ENCODE peak calls at places on chromosome 19, in six cellular contexts. K is vagina, F is endodermal cell, I is heart left ventricle, B is tibial artery, X is adipocyte. S is an unnamed sample.

GRCh38 chr19:29676586-29676985 is 11.3 kb downstream of the PLEKHF1 start:
- DNase-seq in F (no peak), K (no peak), X (no peak), I (peak; percentile 70), B (no peak), S (no peak)

GRCh38 chr19:1291761-1292418 is 6.2 kb downstream of the EFNA2 start:
- DNase-seq in X (no peak), F (no peak), B (no peak), K (no peak), I (no peak), S (no peak)

GRCh38 chr19:4879041-4879440 is 11.6 kb upstream of the PLIN3 start:
- DNase-seq in B (no peak), F (no peak), I (no peak), X (no peak), K (no peak), S (no peak)

GRCh38 chr19:16886305-16886880 is 2.4 kb upstream of the F2RL3 start:
- DNase-seq in X (no peak), I (peak; percentile 66), B (peak; percentile 41), F (no peak), K (no peak), S (peak; percentile 67)

GRCh38 chr19:20259615-20260014 is 92.6 kb downstream of the ZNF486 start:
- DNase-seq in I (no peak), B (no peak), K (no peak), X (no peak), F (peak; percentile 66), S (no peak)

GRCh38 chr19:48363500-48363809 is 285 bp downstream of the TMEM143 start:
- DNase-seq in I (no peak), K (no peak), F (no peak), X (no peak), B (peak; percentile 37), S (peak; percentile 16)

GRCh38 chr19:33403221-33403972 is 29.9 kb downstream of the CEBPG start:
- DNase-seq in K (no peak), F (no peak), X (no peak), I (no peak), B (peak; percentile 18), S (no peak)

GRCh38 chr19:18425515-18426415 is 6.6 kb downstream of the SSBP4 start:
- DNase-seq in F (peak; percentile 49), X (peak; percentile 89), K (no peak), I (peak; percentile 74), B (peak; percentile 70), S (peak; percentile 83)

GRCh38 chr19:1672769-1673644 is 20.6 kb upstream of the TCF3 start:
- DNase-seq in K (no peak), X (no peak), B (no peak), F (no peak), I (no peak), S (no peak)

GRCh38 chr19:4443188-4443587 is 14.4 kb downstream of the UBXN6 start:
- DNase-seq in K (no peak), X (no peak), F (peak; percentile 47), I (no peak), B (no peak), S (no peak)

GRCh38 chr19:48473161-48473966 is 4.2 kb downstream of the CYTH2 start:
- DNase-seq in K (no peak), B (no peak), X (no peak), F (peak; percentile 64), I (no peak), S (no peak)

GRCh38 chr19:39936020-39936419 is 1.6 kb upstream of the FCGBP start:
- DNase-seq in F (no peak), I (no peak), K (no peak), B (no peak), X (no peak), S (no peak)

GRCh38 chr19:52946322-52947310 is 16.1 kb downstream of the ZNF816 start:
- DNase-seq in X (no peak), F (peak; percentile 94), B (no peak), K (no peak), I (no peak), S (no peak)

GRCh38 chr19:16435238-16435911 is 36.4 kb downstream of the EPS15L1 start:
- DNase-seq in B (peak; percentile 72), K (no peak), F (no peak), I (peak; percentile 55), X (peak; percentile 72), S (peak; percentile 89)

GRCh38 chr19:32830231-32831014 is 39.1 kb downstream of the SLC7A9 start:
- DNase-seq in F (no peak), X (no peak), I (no peak), B (no peak), K (no peak), S (peak; percentile 15)

GRCh38 chr19:816500-816857 is 5.3 kb downstream of the PLPPR3 start:
- DNase-seq in X (no peak), B (no peak), I (no peak), F (no peak), K (no peak), S (no peak)

GRCh38 chr19:4477034-4477801 is 5.1 kb downstream of the HDGFL2 start:
- DNase-seq in B (no peak), X (no peak), F (no peak), I (no peak), K (no peak), S (no peak)

GRCh38 chr19:49791776-49792445 is 21.2 kb downstream of the FUZ start:
- DNase-seq in I (no peak), K (no peak), F (no peak), B (no peak), X (no peak), S (no peak)

GRCh38 chr19:19546751-19547162 is 8.7 kb downstream of the CILP2 start:
- DNase-seq in I (peak; percentile 38), X (peak; percentile 46), B (no peak), F (no peak), K (no peak), S (no peak)

GRCh38 chr19:49058592-49058991 is 1.0 kb upstream of the CGB7 start:
- DNase-seq in B (no peak), F (peak; percentile 83), X (no peak), K (no peak), I (no peak), S (peak; percentile 53)

GRCh38 chr19:38559428-38560401 is 58.0 kb downstream of the MAP4K1 start:
- DNase-seq in K (no peak), I (no peak), X (peak; percentile 47), F (no peak), B (no peak), S (no peak)

GRCh38 chr19:55228015-55228391 is 560 bp downstream of the TMEM86B start:
- DNase-seq in I (peak; percentile 73), F (no peak), B (no peak), X (no peak), K (no peak), S (no peak)

GRCh38 chr19:7917292-7918061 is 2.7 kb upstream of the SNAPC2 start:
- DNase-seq in B (no peak), F (peak; percentile 88), K (no peak), X (peak; percentile 88), I (no peak), S (no peak)

GRCh38 chr19:9641810-9642209 is 20.8 kb upstream of the ZNF561 start:
- DNase-seq in X (no peak), B (no peak), F (no peak), K (no peak), I (no peak), S (no peak)

GRCh38 chr19:9644472-9644871 is 23.4 kb upstream of the ZNF561 start:
- DNase-seq in B (no peak), I (no peak), X (no peak), K (no peak), F (no peak), S (no peak)

GRCh38 chr19:9645466-9645865 is 24.4 kb upstream of the ZNF561 start:
- DNase-seq in I (no peak), F (no peak), K (no peak), B (no peak), X (no peak), S (no peak)

GRCh38 chr19:9636018-9636417 is 15.0 kb upstream of the ZNF561 start:
- DNase-seq in F (no peak), X (no peak), K (no peak), I (no peak), B (no peak), S (no peak)

GRCh38 chr19:9640956-9641355 is 19.9 kb upstream of the ZNF561 start:
- DNase-seq in X (no peak), F (no peak), B (no peak), K (no peak), I (no peak), S (no peak)
- H3K36me3 ChIP-seq in X (peaks cover 9% of the 10 kb centered on the region), F (peaks cover 5% of the 10 kb centered on the region), B (peaks cover 34% of the 10 kb centered on the region), K (peaks cover 19% of the 10 kb centered on the region), I (peaks cover 13% of the 10 kb centered on the region), S (peaks cover 5% of the 10 kb centered on the region)

GRCh38 chr19:51595190-51595589 is 24.1 kb downstream of the ZNF175 start:
- DNase-seq in F (no peak), B (no peak), I (no peak), X (no peak), K (no peak), S (no peak)
- H3K4me3 ChIP-seq in F (peak overlapping the region; percentile 94), B (no peak overlapping the region), I (peak overlapping the region; percentile 82), X (peak overlapping the region; percentile 87), K (no peak overlapping the region), S (no peak overlapping the region)

GRCh38 chr19:12796146-12797071 is 5.1 kb downstream of the JUNB start:
- DNase-seq in B (no peak), K (no peak), I (peak; percentile 74), F (peak; percentile 94), X (peak; percentile 92), S (peak; percentile 81)

GRCh38 chr19:12793290-12794195 is 2.3 kb downstream of the JUNB start:
- DNase-seq in X (peak; percentile 97), B (peak; percentile 89), K (no peak), I (peak; percentile 94), F (peak; percentile 96), S (peak; percentile 100)

GRCh38 chr19:12792853-12793289 is 1.6 kb downstream of the JUNB start:
- DNase-seq in K (no peak), B (no peak), I (no peak), F (no peak), X (no peak), S (no peak)

GRCh38 chr19:12794196-12794921 is 3.1 kb downstream of the JUNB start:
- DNase-seq in B (no peak), K (no peak), X (no peak), I (no peak), F (no peak), S (no peak)

GRCh38 chr19:12794936-12795335 is 3.6 kb downstream of the JUNB start:
- DNase-seq in K (no peak), B (no peak), I (no peak), X (no peak), F (no peak), S (no peak)
- H3K36me3 ChIP-seq in K (peaks cover 13% of the 10 kb centered on the region), B (peaks cover 29% of the 10 kb centered on the region), I (peaks cover 33% of the 10 kb centered on the region), X (peaks cover 10% of the 10 kb centered on the region), F (peaks cover 16% of the 10 kb centered on the region), S (peaks cover 22% of the 10 kb centered on the region)

DNA sequence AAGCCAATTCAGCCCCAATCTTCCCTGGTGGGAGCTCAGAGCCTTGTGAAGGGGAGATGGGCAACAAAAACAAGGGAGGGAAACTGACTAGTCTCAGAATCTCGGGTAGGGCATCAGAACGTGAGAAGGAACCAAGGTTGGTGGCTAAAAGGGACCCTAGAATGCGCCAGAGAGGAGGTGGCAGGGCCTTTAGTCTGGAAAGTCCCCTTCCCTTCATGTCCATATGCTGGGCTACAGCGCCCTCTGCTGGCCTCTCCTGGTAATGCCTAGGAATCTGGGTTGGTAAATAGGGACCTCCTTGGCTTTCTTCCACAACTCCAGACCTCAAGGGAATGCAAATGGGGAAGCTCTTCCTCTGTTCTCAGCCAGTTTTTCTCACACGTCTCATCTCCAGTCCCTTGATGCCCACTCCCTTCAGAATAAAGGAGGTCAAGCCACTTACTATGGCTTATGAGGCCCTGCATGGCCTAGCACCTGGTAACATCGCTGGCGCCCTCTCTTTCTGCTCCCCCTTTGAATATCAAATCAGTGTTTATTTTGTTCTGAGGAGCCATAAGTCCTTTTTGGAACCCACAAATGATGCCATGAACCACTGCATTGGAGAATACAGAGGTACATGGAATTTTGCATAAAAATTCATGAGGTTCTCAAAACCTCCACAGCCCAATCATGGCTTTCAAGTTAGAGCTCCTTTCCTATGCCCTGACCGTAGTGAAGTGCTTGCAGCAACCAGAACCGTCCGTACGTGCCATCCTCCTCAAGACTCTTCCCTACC is 1.3 kb upstream of the CCDC97 start:
- DNase-seq in B (peak; percentile 98), F (peak; percentile 99), I (peak; percentile 92), X (peak; percentile 97), K (no peak), S (peak; percentile 81)
- H3K4me3 ChIP-seq in B (peak overlapping the region; percentile 70), F (peak overlapping the region; percentile 91), I (peak overlapping the region; percentile 95), X (peak overlapping the region; percentile 94), K (peak overlapping the region; percentile 79), S (peak overlapping the region; percentile 91)

S was measured in MG63.